ENCODE peak calls at places on chromosomes 12 and 14, in six cellular contexts. O is CD14-positive monocyte, I is right atrium auricular region, W is pancreas, X is BJ, R is AG04450. N is an unnamed sample.
A peak's percentile ranks its signal among the peaks of the same experiment; 100 is the strongest.

GRCh38 chr14:92144708-92145107 is 22.9 kb downstream of the CPSF2 start:
- DNase-seq in X (no peak), I (no peak), R (no peak), W (no peak), O (no peak), N (no peak)

GRCh38 chr14:77498984-77499527 is 440 bp upstream of the ISM2 start:
- DNase-seq in W (no peak), O (no peak), X (no peak), R (no peak), I (no peak), N (no peak)

GRCh38 chr14:92980866-92981265 is 57.9 kb downstream of the CHGA start:
- DNase-seq in W (no peak), I (no peak), R (no peak), O (no peak), X (no peak), N (no peak)

GRCh38 chr12:12244341-12244740 is 22.5 kb downstream of the LRP6 start:
- DNase-seq in I (no peak), X (no peak), W (no peak), R (no peak), O (no peak), N (no peak)

GRCh38 chr12:125996438-125996837 is 931.2 kb downstream of the AACS start:
- DNase-seq in R (no peak), I (no peak), X (no peak), W (no peak), O (no peak), N (no peak)

GRCh38 chr12:53976172-53976822 is 1.5 kb upstream of the HOTAIR start:
- DNase-seq in O (no peak), W (no peak), X (peak; percentile 75), R (no peak), I (no peak), N (no peak)

GRCh38 chr12:112314981-112315380 is 67.2 kb downstream of the HECTD4 start:
- DNase-seq in O (no peak), W (no peak), I (no peak), X (no peak), R (no peak), N (no peak)

GRCh38 chr12:103800252-103800771 is 40.7 kb downstream of the NT5DC3 start:
- DNase-seq in W (peak; percentile 70), X (no peak), R (peak; percentile 63), I (peak; percentile 67), O (no peak), N (no peak)

GRCh38 chr12:73599268-73599667 is 938.4 kb upstream of the ATXN7L3B start:
- DNase-seq in I (no peak), X (no peak), R (no peak), W (no peak), O (no peak), N (no peak)

GRCh38 chr12:75751769-75752471 is 240.5 kb upstream of the KRR1 start:
- DNase-seq in O (no peak), W (no peak), R (no peak), I (no peak), X (no peak), N (no peak)

GRCh38 chr12:48901278-48901677 is 24.0 kb downstream of the FKBP11 start:
- DNase-seq in W (no peak), I (no peak), R (no peak), X (no peak), O (no peak), N (no peak)

GRCh38 chr12:131850856-131851559 is 22.8 kb downstream of the MMP17 start:
- DNase-seq in R (no peak), I (no peak), O (no peak), W (peak; percentile 90), X (no peak), N (no peak)

GRCh38 chr12:57452937-57453509 is 2.1 kb upstream of the INHBE start:
- DNase-seq in I (peak; percentile 83), W (peak; percentile 89), O (peak; percentile 68), X (no peak), R (no peak), N (no peak)

GRCh38 chr14:77143071-77143470 is 1.5 kb upstream of the ZDHHC22 start:
- DNase-seq in O (no peak), I (no peak), W (peak; percentile 43), X (no peak), R (no peak), N (no peak)

GRCh38 chr12:117889098-117889497 is 79.7 kb downstream of the KSR2 start:
- DNase-seq in R (no peak), X (no peak), W (no peak), I (no peak), O (no peak), N (no peak)

GRCh38 chr12:27814411-27814810 is 34.4 kb upstream of the MANSC4 start:
- DNase-seq in W (no peak), O (no peak), R (no peak), X (no peak), I (no peak), N (no peak)

GRCh38 chr12:30965613-30965985 is 39.1 kb downstream of the TSPAN11 start:
- DNase-seq in O (no peak), X (no peak), R (no peak), I (no peak), W (peak; percentile 60), N (no peak)

GRCh38 chr12:132858727-132859266 is 28.6 kb downstream of the CHFR start:
- DNase-seq in W (no peak), R (no peak), O (no peak), X (no peak), I (no peak), N (no peak)

GRCh38 chr12:58541300-58541690 is 379.0 kb downstream of the LRIG3 start:
- DNase-seq in I (no peak), R (no peak), W (no peak), O (no peak), X (no peak), N (no peak)

GRCh38 chr14:71372411-71372838 is 465.2 kb downstream of the PCNX1 start:
- DNase-seq in O (no peak), W (no peak), R (peak; percentile 50), I (no peak), X (no peak), N (peak; percentile 91)

GRCh38 chr12:92439397-92439779 is 263.4 kb upstream of the PLEKHG7 start:
- DNase-seq in O (no peak), I (peak; percentile 68), X (no peak), R (no peak), W (no peak), N (no peak)

GRCh38 chr12:77124767-77125166 is 59.4 kb upstream of the E2F7 start:
- DNase-seq in O (no peak), X (no peak), I (no peak), R (no peak), W (no peak), N (no peak)

DNA sequence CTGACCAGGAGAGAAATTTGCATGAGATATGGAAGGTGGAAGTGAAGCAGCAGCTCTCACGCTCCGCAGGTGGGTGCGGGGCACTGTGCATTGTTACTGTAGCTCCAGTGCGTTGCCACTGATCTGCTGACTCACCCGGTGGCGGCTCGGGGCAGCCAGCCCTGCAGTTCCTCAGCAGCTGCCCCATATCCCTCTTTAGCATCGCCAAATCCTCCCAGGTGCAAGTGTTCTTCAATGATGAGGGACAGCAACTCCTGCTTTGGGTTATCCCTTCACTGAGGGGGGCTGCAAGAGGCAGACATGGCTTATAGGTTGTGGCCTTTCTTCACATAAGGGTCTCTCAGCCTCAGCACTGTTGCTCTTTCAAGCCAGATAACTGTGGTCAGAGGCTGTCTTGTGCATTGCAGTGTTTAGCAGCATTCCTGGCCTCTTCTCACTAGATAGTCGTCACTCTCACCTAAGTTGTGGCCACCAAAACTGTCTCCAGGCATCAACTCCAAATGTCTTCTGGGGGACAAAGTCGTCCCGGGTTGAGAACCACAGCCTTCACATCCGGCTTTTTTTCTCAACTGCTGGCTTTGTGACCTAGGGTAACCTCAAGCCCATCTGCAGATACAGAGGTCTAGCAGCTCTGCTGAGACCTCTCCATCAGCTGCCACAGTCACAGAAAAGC is 180.8 kb downstream of the EFCAB11 start:
- DNase-seq in O (peak; percentile 78), I (no peak), W (peak; percentile 64), X (no peak), R (no peak), N (no peak)
- TF ChIP-seq CTCF in O (no peak), I (no peak), W (no peak), X (no peak), R (no peak), N (no peak)

DNA sequence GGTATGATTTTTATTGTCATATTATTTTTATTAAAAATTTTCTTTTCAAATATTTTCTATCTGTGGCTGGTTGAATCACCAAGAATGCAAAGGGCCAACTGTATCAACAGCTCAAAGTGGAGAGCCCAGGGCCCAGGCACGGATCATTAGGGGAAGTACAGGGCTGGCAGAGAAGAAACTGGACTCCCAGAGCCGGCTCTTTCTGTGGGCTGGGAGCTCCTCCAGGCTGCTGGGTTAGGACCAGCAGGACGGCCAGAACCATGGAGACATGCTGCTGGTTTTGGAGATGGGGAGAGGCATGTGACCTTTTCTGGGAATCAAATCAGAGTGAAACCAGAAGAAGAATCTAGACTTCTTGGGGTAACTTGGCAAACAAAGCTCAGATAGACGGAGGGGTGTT is 220.5 kb downstream of the CACNA1C start:
- DNase-seq in X (no peak), W (no peak), I (no peak), O (no peak), R (no peak), N (no peak)
- TF ChIP-seq CTCF in X (peak; percentile 41), W (no peak), I (no peak), O (no peak), R (peak; percentile 55), N (no peak)

GRCh38 chr12:51687142-51687935 is 96.3 kb downstream of the SCN8A start:
- DNase-seq in R (no peak), I (no peak), X (peak; percentile 46), O (no peak), W (no peak), N (no peak)
- TF ChIP-seq CTCF in R (no peak), I (no peak), X (no peak), O (no peak), W (no peak), N (no peak)

GRCh38 chr12:120468846-120469449 is 600 bp downstream of the SRSF9 start:
- DNase-seq in O (peak; percentile 47), W (peak; percentile 74), I (no peak), R (no peak), X (no peak), N (no peak)

GRCh38 chr12:120469450-120470149 is at the start of gene SRSF9:
- DNase-seq in W (peak; percentile 99), I (peak; percentile 96), O (peak; percentile 96), R (peak; percentile 93), X (peak; percentile 74), N (peak; percentile 84)

GRCh38 chr12:120468271-120468845 is 1.2 kb downstream of the SRSF9 start:
- DNase-seq in I (no peak), X (no peak), W (no peak), R (no peak), O (peak; percentile 47), N (no peak)

GRCh38 chr12:120467439-120467838 is 2.1 kb downstream of the SRSF9 start:
- DNase-seq in I (no peak), X (no peak), W (no peak), O (no peak), R (no peak), N (no peak)

DNA sequence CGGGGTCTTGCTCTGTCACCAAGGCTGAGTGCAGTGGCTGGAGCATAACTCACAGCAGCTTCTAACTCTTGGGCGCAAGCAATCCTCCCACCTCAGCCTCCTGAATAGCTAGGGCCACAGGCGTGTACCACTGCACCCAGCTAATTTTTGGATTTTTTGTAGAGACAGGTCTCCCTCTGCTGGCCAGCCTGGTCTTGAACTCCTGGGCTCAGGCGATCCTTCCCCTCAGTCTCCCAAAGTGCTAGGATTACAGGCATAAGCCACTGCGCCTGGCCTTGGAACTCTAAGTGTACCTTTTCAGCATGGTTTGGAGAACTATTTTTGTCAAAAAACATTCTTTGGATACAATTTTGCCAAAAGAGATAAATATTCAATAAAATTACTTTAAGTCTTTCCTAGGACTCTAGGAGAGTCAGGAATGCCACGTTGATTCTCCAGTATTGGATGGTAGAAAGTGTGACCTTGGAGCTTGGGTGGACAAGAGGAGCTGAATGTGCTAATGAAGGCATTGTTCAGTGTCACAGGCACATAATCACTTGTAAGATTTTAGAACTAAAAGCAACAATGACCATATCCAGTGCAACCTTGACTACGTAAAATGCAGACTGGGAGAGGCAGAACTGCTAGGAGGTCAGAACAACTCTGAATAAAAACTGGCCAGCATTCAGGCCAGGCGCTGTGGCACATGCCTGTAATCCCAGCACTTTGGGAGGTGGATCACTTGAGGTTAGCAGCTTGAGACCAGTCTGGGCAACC is 2.8 kb downstream of the SRSF9 start:
- DNase-seq in I (no peak), O (no peak), W (peak; percentile 69), R (no peak), X (no peak), N (no peak)
- TF ChIP-seq CTCF in I (peak; percentile 30), O (peak; percentile 64), W (peak; percentile 9), R (peak; percentile 65), X (peak; percentile 73), N (peak; percentile 68)

N was measured in retinal pigment epithelial cell.